ENCODE peak calls at places on chromosomes 3 and 15, in ten cellular contexts. M is activated CD4-positive, alpha-beta T cell treated with anti-CD3 and anti-CD28 coated beads, Interleukin-2, amount 50 U/mL, for 24 hours; Q is cardiac fibroblast; I is astrocyte of the spinal cord; N is CD14-positive monocyte; H is NAMALWA; V is RCC 7860; F is fibroblast of mammary gland; K is Calu3; U is stimulated activated CD4-positive, alpha-beta T cell treated with anti-CD3 and anti-CD28 coated beads, TNF-alpha, amount 100 ng/mL, for 4 hours. X is an unnamed sample.

GRCh38 chr15:64582202-64582601 is 121.8 kb downstream of the ZNF609 start:
- DNase-seq in U (no peak), V (no peak), Q (peak), M (no peak), N (no peak), I (no peak), F (no peak), K (no peak), H (no peak), X (no peak)

GRCh38 chr3:19798324-19798723 is 135.7 kb downstream of the EFHB start:
- DNase-seq in N (no peak), M (no peak), I (no peak), V (no peak), F (no peak), U (no peak), K (no peak), Q (no peak), H (no peak), X (no peak)

GRCh38 chr15:49040151-49040550 is 6.1 kb downstream of the SECISBP2L start:
- DNase-seq in V (no peak), K (no peak), F (no peak), U (no peak), M (no peak), Q (no peak), N (no peak), H (no peak), I (no peak), X (no peak)

GRCh38 chr3:71088019-71088711 is 495.4 kb downstream of the FOXP1 start:
- DNase-seq in U (no peak), Q (no peak), N (no peak), K (no peak), M (no peak), H (no peak), I (no peak), F (no peak), V (no peak), X (no peak)

GRCh38 chr3:125213946-125214542 is 1.5 kb upstream of the SLC12A8 start:
- DNase-seq in H (no peak), U (no peak), Q (peak), V (no peak), K (no peak), M (no peak), F (peak), N (no peak), I (peak), X (no peak)

GRCh38 chr3:127448671-127449070 is 141.9 kb downstream of the TPRA1 start:
- DNase-seq in F (no peak), N (peak), H (no peak), Q (no peak), V (no peak), M (no peak), U (no peak), I (no peak), K (no peak), X (no peak)

GRCh38 chr3:15979900-15980299 is 182.1 kb upstream of the ANKRD28 start:
- DNase-seq in F (no peak), I (no peak), Q (no peak), K (no peak), V (no peak), N (no peak), M (no peak), H (no peak), U (no peak), X (no peak)

GRCh38 chr15:70869346-70869745 is 15.4 kb upstream of the LARP6 start:
- DNase-seq in M (no peak), F (no peak), K (no peak), V (no peak), N (no peak), Q (no peak), U (no peak), I (no peak), H (no peak), X (no peak)